ENCODE peak calls at places on chromosomes 11 and 22, in five cellular contexts. One of them, this sample, is unnamed.
A peak's percentile ranks its signal among the peaks of the same experiment; 100 is the strongest.

GRCh38 chr22:36439481-36440271 is 41.8 kb downstream of the TXN2 start:
- DNase-seq in substantia nigra: no peak
- DNase-seq in HT1080: peak; percentile 92
- DNase-seq in iris pigment epithelial cell: peak; percentile 94
- DNase-seq in cortex of kidney: no peak
- DNase-seq in this sample: peak; percentile 84

GRCh38 chr11:105164226-105164625 is 24.7 kb upstream of the CARD18 start:
- DNase-seq in cortex of kidney: no peak
- DNase-seq in HT1080: no peak
- DNase-seq in iris pigment epithelial cell: no peak
- DNase-seq in substantia nigra: no peak
- DNase-seq in this sample: no peak

GRCh38 chr11:16959528-16960100 is 54.6 kb downstream of the PLEKHA7 start:
- DNase-seq in cortex of kidney: no peak
- DNase-seq in iris pigment epithelial cell: no peak
- DNase-seq in HT1080: no peak
- DNase-seq in substantia nigra: no peak
- DNase-seq in this sample: no peak

GRCh38 chr11:94304559-94304958 is at the start of gene IZUMO1R:
- DNase-seq in HT1080: no peak
- DNase-seq in iris pigment epithelial cell: no peak
- DNase-seq in substantia nigra: no peak
- DNase-seq in cortex of kidney: no peak
- DNase-seq in this sample: no peak

GRCh38 chr11:2445107-2445947 is 519 bp downstream of the KCNQ1 start:
- DNase-seq in cortex of kidney: no peak
- DNase-seq in HT1080: no peak
- DNase-seq in iris pigment epithelial cell: no peak
- DNase-seq in substantia nigra: no peak
- DNase-seq in this sample: no peak

GRCh38 chr11:121241300-121242176 is 51.0 kb upstream of the SC5D start:
- DNase-seq in cortex of kidney: no peak
- DNase-seq in iris pigment epithelial cell: no peak
- DNase-seq in substantia nigra: no peak
- DNase-seq in HT1080: no peak
- DNase-seq in this sample: no peak

GRCh38 chr11:76837696-76838421 is 22.9 kb upstream of the ACER3 start:
- DNase-seq in substantia nigra: no peak
- DNase-seq in iris pigment epithelial cell: no peak
- DNase-seq in HT1080: no peak
- DNase-seq in cortex of kidney: no peak
- DNase-seq in this sample: no peak

GRCh38 chr11:1022411-1022810 is 14.1 kb downstream of the MUC6 start:
- DNase-seq in iris pigment epithelial cell: no peak
- DNase-seq in cortex of kidney: no peak
- DNase-seq in substantia nigra: no peak
- DNase-seq in HT1080: no peak
- DNase-seq in this sample: no peak

GRCh38 chr11:120929664-120930154 is 94.2 kb upstream of the TBCEL start:
- DNase-seq in HT1080: no peak
- DNase-seq in iris pigment epithelial cell: peak; percentile 45
- DNase-seq in substantia nigra: no peak
- DNase-seq in cortex of kidney: no peak
- DNase-seq in this sample: peak; percentile 25

GRCh38 chr11:110728883-110729282 is 16.6 kb upstream of the ARHGAP20 start:
- DNase-seq in iris pigment epithelial cell: peak; percentile 49
- DNase-seq in substantia nigra: no peak
- DNase-seq in cortex of kidney: no peak
- DNase-seq in HT1080: no peak
- DNase-seq in this sample: peak; percentile 46

GRCh38 chr11:25562417-25562816 is 769.5 kb upstream of the ANO3 start:
- DNase-seq in iris pigment epithelial cell: no peak
- DNase-seq in substantia nigra: no peak
- DNase-seq in HT1080: no peak
- DNase-seq in cortex of kidney: no peak
- DNase-seq in this sample: no peak

GRCh38 chr11:116693206-116694016 is 79.4 kb downstream of the BUD13 start:
- DNase-seq in HT1080: no peak
- DNase-seq in iris pigment epithelial cell: no peak
- DNase-seq in cortex of kidney: no peak
- DNase-seq in substantia nigra: no peak
- DNase-seq in this sample: peak; percentile 85

GRCh38 chr11:44564198-44564597 is 1.3 kb upstream of the CD82 start:
- DNase-seq in HT1080: no peak
- DNase-seq in cortex of kidney: no peak
- DNase-seq in substantia nigra: no peak
- DNase-seq in iris pigment epithelial cell: no peak
- DNase-seq in this sample: peak; percentile 64

GRCh38 chr11:74004694-74005615 is 3.9 kb downstream of the UCP3 start:
- DNase-seq in iris pigment epithelial cell: no peak
- DNase-seq in HT1080: no peak
- DNase-seq in substantia nigra: no peak
- DNase-seq in cortex of kidney: no peak
- DNase-seq in this sample: no peak

GRCh38 chr11:108253176-108253575 is 30.3 kb downstream of the ATM start:
- DNase-seq in iris pigment epithelial cell: peak; percentile 63
- DNase-seq in HT1080: no peak
- DNase-seq in substantia nigra: no peak
- DNase-seq in cortex of kidney: no peak
- DNase-seq in this sample: peak; percentile 77

GRCh38 chr11:1199689-1200610 is 22.9 kb upstream of the MUC5B start:
- DNase-seq in iris pigment epithelial cell: no peak
- DNase-seq in substantia nigra: no peak
- DNase-seq in HT1080: no peak
- DNase-seq in cortex of kidney: no peak
- DNase-seq in this sample: no peak

GRCh38 chr22:38996105-38996504 is 14.0 kb downstream of the APOBEC3B start:
- DNase-seq in iris pigment epithelial cell: no peak
- DNase-seq in cortex of kidney: no peak
- DNase-seq in HT1080: no peak
- DNase-seq in substantia nigra: no peak
- DNase-seq in this sample: no peak

GRCh38 chr11:112437096-112437495 is 176.4 kb upstream of the PLET1 start:
- DNase-seq in cortex of kidney: no peak
- DNase-seq in substantia nigra: no peak
- DNase-seq in iris pigment epithelial cell: no peak
- DNase-seq in HT1080: no peak
- DNase-seq in this sample: peak; percentile 84

GRCh38 chr22:48797731-48798130 is 1029.9 kb downstream of the BRD1 start:
- DNase-seq in HT1080: no peak
- DNase-seq in substantia nigra: no peak
- DNase-seq in iris pigment epithelial cell: no peak
- DNase-seq in cortex of kidney: no peak
- DNase-seq in this sample: no peak

GRCh38 chr11:135033545-135033944 is 621.5 kb upstream of the B3GAT1 start:
- DNase-seq in HT1080: no peak
- DNase-seq in iris pigment epithelial cell: no peak
- DNase-seq in cortex of kidney: no peak
- DNase-seq in substantia nigra: no peak
- DNase-seq in this sample: no peak